ENCODE peak calls at places on chromosomes 11 and 22, in nine cellular contexts. J is fibroblast of lung, C is fibroblast of mammary gland, L is cardiac muscle cell, P is coronary artery, X is brain microvascular endothelial cell, B is astrocyte of the spinal cord, G is GM12865, O is left ventricle myocardium inferior. T is an unnamed sample.

GRCh38 chr11:10029386-10030121 is 264.5 kb downstream of the SBF2 start:
- DNase-seq in J (no peak), C (no peak), L (no peak), P (no peak), X (no peak), B (no peak), G (no peak), O (no peak), T (no peak)

GRCh38 chr11:94152678-94153065 is 24.0 kb downstream of the PANX1 start:
- DNase-seq in J (no peak), C (no peak), L (no peak), P (no peak), X (no peak), B (no peak), G (no peak), O (no peak), T (no peak)

GRCh38 chr11:63761173-63761572 is 7.4 kb downstream of the ZFTA start:
- DNase-seq in J (no peak), C (no peak), L (no peak), P (no peak), X (no peak), B (no peak), G (no peak), O (no peak), T (no peak)

GRCh38 chr22:19729507-19729906 is 6.2 kb downstream of the GP1BB start:
- DNase-seq in J (no peak), C (no peak), L (no peak), P (no peak), X (no peak), B (no peak), G (no peak), O (no peak), T (no peak)

GRCh38 chr11:353315-353857 is 15.9 kb upstream of the B4GALNT4 start:
- DNase-seq in J (peak; percentile 86), C (peak; percentile 87), L (peak; percentile 91), P (peak; percentile 94), X (peak; percentile 57), B (peak; percentile 84), G (no peak), O (peak; percentile 88), T (no peak)

GRCh38 chr22:20155330-20156041 is 4.6 kb upstream of the CCDC188 start:
- DNase-seq in J (no peak), C (peak; percentile 61), L (peak; percentile 24), P (no peak), X (peak; percentile 30), B (peak; percentile 59), G (peak; percentile 24), O (peak; percentile 58), T (no peak)

GRCh38 chr11:64763804-64764611 is 4.2 kb upstream of the PYGM start:
- DNase-seq in J (no peak), C (no peak), L (no peak), P (no peak), X (no peak), B (no peak), G (no peak), O (no peak), T (no peak)

GRCh38 chr11:65522640-65523322 is 2.1 kb upstream of the SCYL1 start:
- DNase-seq in J (no peak), C (no peak), L (peak; percentile 58), P (no peak), X (no peak), B (no peak), G (no peak), O (peak; percentile 13), T (no peak)

GRCh38 chr11:115552151-115552550 is 47.9 kb upstream of the CADM1 start:
- DNase-seq in J (no peak), C (no peak), L (no peak), P (no peak), X (no peak), B (no peak), G (no peak), O (no peak), T (no peak)

GRCh38 chr11:45652781-45653180 is 12.6 kb downstream of the CHST1 start:
- DNase-seq in J (peak; percentile 13), C (peak; percentile 82), L (peak; percentile 76), P (peak; percentile 36), X (no peak), B (no peak), G (no peak), O (no peak), T (no peak)

GRCh38 chr11:20443596-20443995 is 56.1 kb downstream of the PRMT3 start:
- DNase-seq in J (peak; percentile 49), C (peak; percentile 37), L (peak; percentile 52), P (no peak), X (no peak), B (peak; percentile 38), G (peak; percentile 16), O (no peak), T (no peak)

GRCh38 chr22:42385691-42386090 is 46.5 kb downstream of the NFAM1 start:
- DNase-seq in J (no peak), C (no peak), L (no peak), P (no peak), X (no peak), B (no peak), G (no peak), O (no peak), T (no peak)

GRCh38 chr11:101866619-101867491 is 48.0 kb upstream of the CEP126 start:
- DNase-seq in J (peak; percentile 32), C (peak; percentile 67), L (no peak), P (no peak), X (peak; percentile 27), B (peak; percentile 28), G (no peak), O (no peak), T (no peak)

GRCh38 chr11:11163256-11163655 is 189.8 kb downstream of the CSNK2A3 start:
- DNase-seq in J (no peak), C (peak; percentile 12), L (peak; percentile 6), P (no peak), X (no peak), B (no peak), G (no peak), O (no peak), T (no peak)

GRCh38 chr11:70528794-70529580 is 130.7 kb downstream of the CTTN start:
- DNase-seq in J (no peak), C (no peak), L (no peak), P (no peak), X (no peak), B (no peak), G (no peak), O (no peak), T (no peak)

GRCh38 chr22:22422629-22423112 is 85.9 kb downstream of the ZNF280B start:
- DNase-seq in J (peak; percentile 64), C (peak; percentile 63), L (peak; percentile 71), P (no peak), X (peak; percentile 69), B (peak; percentile 51), G (peak; percentile 91), O (peak; percentile 59), T (no peak)
- TF ChIP-seq CTCF in J (peak; percentile 95), C (peak; percentile 92), L (peak; percentile 97), P (peak; percentile 30), X (peak; percentile 96), B (peak; percentile 94), G (peak; percentile 64), O (peak; percentile 78), T (peak; percentile 91)

DNA sequence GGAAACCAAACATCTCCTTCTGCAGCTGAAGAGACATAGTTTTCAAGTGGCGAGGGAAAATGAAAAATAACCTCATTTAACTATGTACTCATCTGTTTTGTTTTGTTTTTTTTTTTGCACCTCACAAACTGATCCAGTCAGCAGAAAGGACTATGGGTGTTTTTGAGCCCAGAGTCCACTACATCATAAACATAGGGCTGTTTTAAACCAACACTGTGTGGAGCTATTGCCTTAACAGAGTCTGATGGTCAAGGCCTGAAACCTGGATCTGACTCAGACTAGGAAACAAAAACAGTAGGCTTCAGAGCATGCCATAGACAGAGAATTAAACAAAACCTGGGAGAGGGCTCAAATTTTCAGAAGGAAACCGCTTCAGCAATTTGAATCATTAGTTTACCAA is 99.3 kb upstream of the FSHB start:
- DNase-seq in J (no peak), C (no peak), L (no peak), P (no peak), X (peak; percentile 8), B (no peak), G (peak; percentile 31), O (no peak), T (no peak)
- TF ChIP-seq CTCF in J (no peak), C (no peak), L (no peak), P (no peak), X (peak; percentile 35), B (no peak), G (peak; percentile 11), O (peak; percentile 44), T (no peak)

DNA sequence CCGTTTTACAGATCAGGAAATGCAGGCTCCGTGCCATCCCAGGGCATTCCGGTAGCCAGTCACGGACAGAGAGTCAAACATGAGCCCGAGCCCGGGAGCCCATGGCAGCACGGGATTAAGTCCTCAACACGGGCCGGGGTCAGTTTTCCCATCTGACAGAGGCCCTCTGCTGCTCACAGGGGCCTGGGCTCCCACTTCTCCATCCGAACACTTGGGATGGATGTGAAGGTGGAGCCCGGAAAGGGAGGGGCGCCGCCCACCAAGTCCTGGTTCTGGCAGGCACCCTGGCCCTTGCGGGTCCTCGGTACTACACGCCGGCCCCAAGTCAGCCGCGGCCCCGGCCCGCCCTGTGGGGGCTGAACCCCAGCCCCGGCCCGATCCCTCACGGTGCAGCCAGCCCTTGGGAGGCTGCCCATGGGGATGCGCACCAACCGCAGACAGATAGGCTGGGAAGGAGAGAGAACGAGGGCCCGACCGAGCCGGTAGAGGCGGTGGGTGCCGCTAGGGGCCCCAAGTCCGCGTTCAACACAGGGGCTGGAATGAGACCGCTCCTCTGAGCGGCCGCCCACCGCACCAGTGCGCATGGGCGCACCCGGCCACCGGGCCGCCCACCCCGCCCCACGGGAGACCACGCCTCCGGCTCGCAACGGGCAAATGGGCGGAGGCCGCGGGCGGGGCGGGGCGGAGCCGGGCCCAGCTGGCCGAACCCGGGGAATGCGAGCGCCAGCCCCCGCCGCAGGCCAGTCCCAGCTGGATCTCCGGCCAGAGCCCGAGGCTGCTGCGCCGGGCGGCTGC is at the start of gene CAPN5:
- DNase-seq in J (peak; percentile 92), C (peak; percentile 88), L (peak; percentile 98), P (peak; percentile 92), X (peak; percentile 89), B (peak; percentile 93), G (peak; percentile 88), O (peak; percentile 92), T (peak; percentile 97)
- TF ChIP-seq CTCF in J (peak; percentile 28), C (peak; percentile 9), L (peak; percentile 36), P (no peak), X (peak; percentile 61), B (peak; percentile 35), G (peak; percentile 20), O (peak; percentile 43), T (peak; percentile 65)

DNA sequence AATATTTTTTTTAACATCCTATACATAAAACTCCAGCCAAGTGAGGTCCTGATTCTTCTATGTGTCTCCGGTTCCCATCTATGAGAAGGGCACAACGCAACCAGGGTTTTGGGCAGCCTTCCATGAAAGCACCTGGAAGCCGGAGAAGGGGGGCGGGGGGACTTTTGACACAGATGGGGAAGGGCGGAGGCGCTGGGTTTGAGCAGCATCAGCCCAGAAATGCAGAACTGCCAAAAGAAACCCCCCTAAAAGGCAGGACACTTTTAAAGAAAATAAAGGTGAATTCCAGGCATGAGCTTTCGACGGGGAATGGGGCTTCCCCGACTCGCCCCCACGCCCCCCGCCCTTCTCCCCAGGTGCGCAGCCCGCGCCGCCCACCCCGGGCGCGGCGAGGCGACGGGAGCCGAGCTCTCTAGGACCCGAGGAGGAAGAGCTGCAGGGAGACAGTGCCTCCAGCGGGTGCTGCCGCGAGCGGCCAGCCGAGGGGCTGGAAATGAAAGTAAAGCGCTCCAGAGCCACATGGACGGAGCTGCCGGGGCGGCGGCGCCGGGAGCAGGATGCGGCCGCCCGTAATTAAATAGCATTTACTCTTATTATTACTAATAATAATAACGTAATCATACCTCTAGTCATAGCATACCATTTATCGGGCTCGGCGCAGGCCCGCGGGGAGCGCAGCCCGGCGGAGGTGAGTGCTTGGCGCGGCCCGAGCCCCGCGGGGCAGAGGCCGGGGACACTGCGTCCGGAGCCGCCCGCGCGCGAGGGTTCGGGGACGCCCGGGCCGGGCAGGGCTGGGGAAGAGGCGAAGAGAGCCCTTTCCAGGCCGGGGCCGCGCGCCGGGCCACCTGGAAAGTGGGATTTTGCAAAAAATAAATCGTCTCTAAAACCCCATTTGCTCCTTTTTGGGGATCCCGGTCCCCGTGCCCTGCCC is at the start of gene ZC3H7B:
- DNase-seq in J (peak; percentile 80), C (peak; percentile 74), L (peak; percentile 82), P (peak; percentile 84), X (peak; percentile 67), B (peak; percentile 83), G (peak; percentile 91), O (peak; percentile 82), T (peak; percentile 87)
- TF ChIP-seq CTCF in J (peak; percentile 54), C (peak; percentile 50), L (peak; percentile 56), P (peak; percentile 56), X (peak; percentile 72), B (peak; percentile 62), G (peak; percentile 51), O (peak; percentile 77), T (peak; percentile 68)

T was measured in type B pancreatic cell.